ENCODE peak calls at places on chromosomes 7 and 10, in five cellular contexts. One of them, this sample, is unnamed.

GRCh38 chr10:19204239-19204917 is 155.8 kb downstream of the MALRD1 start:
- DNase-seq in A549: no peak
- DNase-seq in HepG2: no peak
- DNase-seq in transverse colon: no peak
- DNase-seq in GM12878: no peak
- DNase-seq in this sample: no peak

GRCh38 chr7:139358541-139359365 is 941 bp upstream of the LUC7L2 start:
- DNase-seq in A549: peak; percentile 67
- DNase-seq in HepG2: no peak
- DNase-seq in transverse colon: peak; percentile 35
- DNase-seq in GM12878: no peak
- DNase-seq in this sample: no peak

GRCh38 chr10:59290448-59290847 is 71.9 kb downstream of the FAM13C start:
- DNase-seq in A549: no peak
- DNase-seq in HepG2: peak; percentile 4
- DNase-seq in transverse colon: no peak
- DNase-seq in GM12878: no peak
- DNase-seq in this sample: no peak

GRCh38 chr7:157693521-157694388 is 357.0 kb downstream of the DNAJB6 start:
- DNase-seq in A549: no peak
- DNase-seq in HepG2: no peak
- DNase-seq in transverse colon: no peak
- DNase-seq in GM12878: no peak
- DNase-seq in this sample: peak; percentile 18

GRCh38 chr7:130974794-130975193 is 240.8 kb upstream of the KLF14 start:
- DNase-seq in A549: no peak
- DNase-seq in HepG2: no peak
- DNase-seq in transverse colon: no peak
- DNase-seq in GM12878: no peak
- DNase-seq in this sample: no peak

GRCh38 chr10:99631496-99631895 is 11.3 kb upstream of the SLC25A28 start:
- DNase-seq in A549: no peak
- DNase-seq in HepG2: no peak
- DNase-seq in transverse colon: no peak
- DNase-seq in GM12878: no peak
- DNase-seq in this sample: no peak

GRCh38 chr7:80095545-80095944 is 39.1 kb upstream of the GNAI1 start:
- DNase-seq in A549: no peak
- DNase-seq in HepG2: no peak
- DNase-seq in transverse colon: no peak
- DNase-seq in GM12878: no peak
- DNase-seq in this sample: no peak

GRCh38 chr7:57638651-57639050 is 188.7 kb downstream of the ZNF716 start:
- DNase-seq in A549: no peak
- DNase-seq in HepG2: no peak
- DNase-seq in transverse colon: no peak
- DNase-seq in GM12878: no peak
- DNase-seq in this sample: no peak

GRCh38 chr7:27419581-27420177 is 177.1 kb downstream of the EVX1 start:
- DNase-seq in A549: no peak
- DNase-seq in HepG2: no peak
- DNase-seq in transverse colon: no peak
- DNase-seq in GM12878: no peak
- DNase-seq in this sample: no peak

GRCh38 chr10:96275685-96276418 is 4.5 kb upstream of the BLNK start:
- DNase-seq in A549: no peak
- DNase-seq in HepG2: no peak
- DNase-seq in transverse colon: peak; percentile 73
- DNase-seq in GM12878: no peak
- DNase-seq in this sample: peak; percentile 92

GRCh38 chr10:22252286-22252800 is 34.5 kb upstream of the EBLN1 start:
- DNase-seq in A549: no peak
- DNase-seq in HepG2: no peak
- DNase-seq in transverse colon: peak; percentile 27
- DNase-seq in GM12878: no peak
- DNase-seq in this sample: peak; percentile 33

GRCh38 chr10:126147866-126148578 is 240.3 kb downstream of the ADAM12 start:
- DNase-seq in A549: no peak
- DNase-seq in HepG2: no peak
- DNase-seq in transverse colon: no peak
- DNase-seq in GM12878: no peak
- DNase-seq in this sample: no peak

GRCh38 chr7:44065431-44066110 is at the start of gene PGAM2:
- DNase-seq in A549: no peak
- DNase-seq in HepG2: no peak
- DNase-seq in transverse colon: peak; percentile 18
- DNase-seq in GM12878: no peak
- DNase-seq in this sample: no peak

GRCh38 chr7:157440346-157441022 is 103.7 kb downstream of the DNAJB6 start:
- DNase-seq in A549: no peak
- DNase-seq in HepG2: no peak
- DNase-seq in transverse colon: no peak
- DNase-seq in GM12878: no peak
- DNase-seq in this sample: no peak

GRCh38 chr10:98696516-98696915 is 249.8 kb upstream of the HPS1 start:
- DNase-seq in A549: no peak
- DNase-seq in HepG2: no peak
- DNase-seq in transverse colon: no peak
- DNase-seq in GM12878: no peak
- DNase-seq in this sample: no peak

GRCh38 chr7:98267305-98267704 is 14.2 kb upstream of the BRI3 start:
- DNase-seq in A549: no peak
- DNase-seq in HepG2: no peak
- DNase-seq in transverse colon: no peak
- DNase-seq in GM12878: no peak
- DNase-seq in this sample: no peak

GRCh38 chr10:62851449-62851848 is 35.3 kb upstream of the EGR2 start:
- DNase-seq in A549: peak; percentile 16
- DNase-seq in HepG2: no peak
- DNase-seq in transverse colon: peak; percentile 10
- DNase-seq in GM12878: no peak
- DNase-seq in this sample: no peak

GRCh38 chr7:1839701-1840100 is 169.6 kb downstream of the ELFN1 start:
- DNase-seq in A549: no peak
- DNase-seq in HepG2: no peak
- DNase-seq in transverse colon: peak; percentile 3
- DNase-seq in GM12878: no peak
- DNase-seq in this sample: no peak

GRCh38 chr10:127044191-127044590 is 139.0 kb downstream of the DOCK1 start:
- DNase-seq in A549: no peak
- DNase-seq in HepG2: no peak
- DNase-seq in transverse colon: peak; percentile 16
- DNase-seq in GM12878: no peak
- DNase-seq in this sample: peak; percentile 59

GRCh38 chr10:109698888-109699685 is 224.2 kb downstream of the XPNPEP1 start:
- DNase-seq in A549: no peak
- DNase-seq in HepG2: no peak
- DNase-seq in transverse colon: no peak
- DNase-seq in GM12878: no peak
- DNase-seq in this sample: no peak

GRCh38 chr10:107544706-107545520 is 380.4 kb upstream of the SORCS1 start:
- DNase-seq in A549: no peak
- DNase-seq in HepG2: no peak
- DNase-seq in transverse colon: no peak
- DNase-seq in GM12878: no peak
- DNase-seq in this sample: no peak

GRCh38 chr10:70584941-70585544 is 17.5 kb downstream of the PRF1 start:
- DNase-seq in A549: no peak
- DNase-seq in HepG2: peak; percentile 36
- DNase-seq in transverse colon: no peak
- DNase-seq in GM12878: no peak
- DNase-seq in this sample: no peak

GRCh38 chr7:107387077-107387476 is 82.8 kb upstream of the GPR22 start:
- DNase-seq in A549: no peak
- DNase-seq in HepG2: no peak
- DNase-seq in transverse colon: no peak
- DNase-seq in GM12878: no peak
- DNase-seq in this sample: no peak

GRCh38 chr7:158829342-158830210 is at the start of gene ESYT2:
- DNase-seq in A549: peak; percentile 98
- DNase-seq in HepG2: peak; percentile 83
- DNase-seq in transverse colon: peak; percentile 98
- DNase-seq in GM12878: peak; percentile 82
- DNase-seq in this sample: peak; percentile 98

GRCh38 chr7:158828343-158829020 is 827 bp downstream of the ESYT2 start:
- DNase-seq in A549: peak; percentile 29
- DNase-seq in HepG2: no peak
- DNase-seq in transverse colon: peak; percentile 62
- DNase-seq in GM12878: no peak
- DNase-seq in this sample: peak; percentile 56

GRCh38 chr7:158827411-158828342 is 1.6 kb downstream of the ESYT2 start:
- DNase-seq in A549: peak; percentile 63
- DNase-seq in HepG2: no peak
- DNase-seq in transverse colon: no peak
- DNase-seq in GM12878: no peak
- DNase-seq in this sample: no peak

GRCh38 chr7:158830211-158830723 is 958 bp upstream of the ESYT2 start:
- DNase-seq in A549: no peak
- DNase-seq in HepG2: no peak
- DNase-seq in transverse colon: no peak
- DNase-seq in GM12878: no peak
- DNase-seq in this sample: no peak

GRCh38 chr7:158829021-158829341 is 328 bp downstream of the ESYT2 start:
- DNase-seq in A549: peak; percentile 86
- DNase-seq in HepG2: peak; percentile 20
- DNase-seq in transverse colon: no peak
- DNase-seq in GM12878: no peak
- DNase-seq in this sample: peak; percentile 65
- TF ChIP-seq EP300 in A549: no peak
- TF ChIP-seq EP300 in HepG2: no peak
- TF ChIP-seq EP300 in transverse colon: no peak
- TF ChIP-seq EP300 in GM12878: no peak
- TF ChIP-seq EP300 in this sample: no peak

GRCh38 chr7:117172283-117172682 is 150.6 kb downstream of the WNT2 start:
- DNase-seq in A549: no peak
- DNase-seq in HepG2: no peak
- DNase-seq in transverse colon: no peak
- DNase-seq in GM12878: no peak
- DNase-seq in this sample: no peak

GRCh38 chr7:117169907-117170306 is 153.0 kb downstream of the WNT2 start:
- DNase-seq in A549: peak; percentile 47
- DNase-seq in HepG2: no peak
- DNase-seq in transverse colon: no peak
- DNase-seq in GM12878: no peak
- DNase-seq in this sample: peak; percentile 34

GRCh38 chr7:117173001-117173400 is 149.9 kb downstream of the WNT2 start:
- DNase-seq in A549: no peak
- DNase-seq in HepG2: no peak
- DNase-seq in transverse colon: no peak
- DNase-seq in GM12878: no peak
- DNase-seq in this sample: no peak

GRCh38 chr7:117176311-117176710 is 146.5 kb downstream of the WNT2 start:
- DNase-seq in A549: no peak
- DNase-seq in HepG2: no peak
- DNase-seq in transverse colon: no peak
- DNase-seq in GM12878: no peak
- DNase-seq in this sample: no peak

DNA sequence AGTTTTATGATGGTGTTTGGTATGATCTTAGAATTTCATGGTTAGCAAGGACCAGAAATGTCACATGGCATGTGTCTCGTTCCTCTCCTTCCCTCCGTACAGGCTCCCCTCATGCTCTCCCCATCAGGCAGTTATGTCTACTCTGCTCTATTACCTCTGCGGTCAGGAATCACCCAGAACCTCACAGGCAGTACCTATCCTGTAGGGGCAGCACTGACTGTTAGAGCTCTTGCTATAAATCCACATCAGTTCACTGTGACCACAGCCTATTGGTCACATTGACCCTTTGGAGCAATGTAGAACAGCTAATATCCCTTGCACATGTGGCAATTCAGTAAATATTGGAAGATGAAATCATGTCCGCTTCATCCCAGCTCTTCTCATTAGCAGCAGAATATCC is 151.8 kb downstream of the WNT2 start:
- DNase-seq in A549: peak; percentile 13
- DNase-seq in HepG2: peak; percentile 2
- DNase-seq in transverse colon: no peak
- DNase-seq in GM12878: no peak
- DNase-seq in this sample: no peak
- TF ChIP-seq CTCF in A549: no peak
- TF ChIP-seq CTCF in HepG2: no peak
- TF ChIP-seq CTCF in transverse colon: no peak
- TF ChIP-seq CTCF in GM12878: peak; percentile 4
- TF ChIP-seq CTCF in this sample: no peak

GRCh38 chr10:7410306-7410799 is 481 bp downstream of the SFMBT2 start:
- DNase-seq in A549: no peak
- DNase-seq in HepG2: no peak
- DNase-seq in transverse colon: peak; percentile 16
- DNase-seq in GM12878: no peak
- DNase-seq in this sample: no peak
- TF ChIP-seq POLR2A in A549: no peak
- TF ChIP-seq POLR2A in HepG2: no peak
- TF ChIP-seq POLR2A in transverse colon: no peak
- TF ChIP-seq POLR2A in GM12878: no peak
- TF ChIP-seq POLR2A in this sample: no peak

GRCh38 chr7:116445447-116445846 is 54.1 kb upstream of the CAV2 start:
- DNase-seq in A549: no peak
- DNase-seq in HepG2: no peak
- DNase-seq in transverse colon: no peak
- DNase-seq in GM12878: no peak
- DNase-seq in this sample: no peak

GRCh38 chr7:116447436-116447835 is 52.1 kb upstream of the CAV2 start:
- DNase-seq in A549: no peak
- DNase-seq in HepG2: no peak
- DNase-seq in transverse colon: no peak
- DNase-seq in GM12878: no peak
- DNase-seq in this sample: no peak

GRCh38 chr7:116447980-116448839 is 51.3 kb upstream of the CAV2 start:
- DNase-seq in A549: no peak
- DNase-seq in HepG2: no peak
- DNase-seq in transverse colon: no peak
- DNase-seq in GM12878: no peak
- DNase-seq in this sample: no peak

GRCh38 chr7:116443646-116444045 is 55.9 kb upstream of the CAV2 start:
- DNase-seq in A549: no peak
- DNase-seq in HepG2: no peak
- DNase-seq in transverse colon: no peak
- DNase-seq in GM12878: no peak
- DNase-seq in this sample: no peak

DNA sequence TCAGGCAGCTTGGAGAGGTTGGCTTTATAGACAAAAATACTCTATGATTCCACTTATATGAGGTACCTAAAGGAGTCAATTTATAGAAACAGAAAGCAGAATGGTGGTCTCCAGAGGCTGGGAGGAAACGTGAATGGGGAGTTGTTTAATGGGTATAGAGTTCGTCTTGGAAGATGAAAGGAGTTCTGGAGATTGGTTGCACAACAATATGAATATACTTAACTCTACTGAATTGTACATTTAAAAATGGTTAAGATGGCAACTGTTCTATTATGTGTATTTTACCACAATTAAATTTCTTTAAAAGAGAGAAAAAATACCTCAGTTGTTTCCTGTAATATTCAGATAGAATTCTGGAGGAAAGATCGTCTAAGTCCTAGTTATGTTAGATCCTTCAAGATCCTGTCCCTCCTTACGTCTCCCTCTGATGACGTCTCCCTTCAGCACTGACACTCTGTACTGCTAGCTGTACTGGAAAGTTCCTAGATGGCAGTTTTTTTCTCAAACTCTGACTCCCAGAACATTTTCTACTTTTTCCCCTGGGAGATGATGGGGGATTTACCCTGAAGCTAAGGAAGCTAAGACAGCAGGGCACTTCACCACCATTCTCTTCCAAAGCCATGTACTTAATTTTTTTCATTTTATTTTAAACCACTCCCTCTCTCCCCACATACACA is 53.2 kb upstream of the CAV2 start:
- DNase-seq in A549: no peak
- DNase-seq in HepG2: no peak
- DNase-seq in transverse colon: no peak
- DNase-seq in GM12878: no peak
- DNase-seq in this sample: no peak
- TF ChIP-seq EP300 in A549: no peak
- TF ChIP-seq EP300 in HepG2: no peak
- TF ChIP-seq EP300 in transverse colon: no peak
- TF ChIP-seq EP300 in GM12878: no peak
- TF ChIP-seq EP300 in this sample: no peak